ENCODE peak calls at places on chromosomes 1 and 21, in seven cellular contexts. One of them, this sample, is unnamed.

GRCh38 chr1:116515702-116516101 is 55.1 kb downstream of the CD58 start:
- DNase-seq in neural crest cell: no peak
- DNase-seq in GM12865: peak
- DNase-seq in RPMI8226: no peak
- DNase-seq in astrocyte of the spinal cord: no peak
- DNase-seq in M059J: no peak
- DNase-seq in GM03348: no peak
- DNase-seq in this sample: no peak

GRCh38 chr1:185091480-185091879 is 46.1 kb downstream of the RNF2 start:
- DNase-seq in astrocyte of the spinal cord: no peak
- DNase-seq in RPMI8226: no peak
- DNase-seq in GM03348: no peak
- DNase-seq in neural crest cell: no peak
- DNase-seq in GM12865: no peak
- DNase-seq in M059J: peak
- DNase-seq in this sample: no peak

GRCh38 chr1:41811051-41811795 is 107.5 kb downstream of the HIVEP3 start:
- DNase-seq in astrocyte of the spinal cord: peak
- DNase-seq in GM12865: peak
- DNase-seq in RPMI8226: no peak
- DNase-seq in neural crest cell: no peak
- DNase-seq in GM03348: peak
- DNase-seq in M059J: no peak
- DNase-seq in this sample: no peak

GRCh38 chr1:1858382-1859086 is 32.4 kb downstream of the GNB1 start:
- DNase-seq in GM12865: no peak
- DNase-seq in neural crest cell: peak
- DNase-seq in RPMI8226: peak
- DNase-seq in M059J: peak
- DNase-seq in GM03348: peak
- DNase-seq in astrocyte of the spinal cord: peak
- DNase-seq in this sample: peak

GRCh38 chr21:35265170-35265877 is 216.2 kb upstream of the RUNX1 start:
- DNase-seq in neural crest cell: no peak
- DNase-seq in RPMI8226: peak
- DNase-seq in M059J: peak
- DNase-seq in astrocyte of the spinal cord: peak
- DNase-seq in GM03348: peak
- DNase-seq in GM12865: no peak
- DNase-seq in this sample: no peak

GRCh38 chr1:64877151-64877550 is 89.2 kb downstream of the JAK1 start:
- DNase-seq in GM12865: no peak
- DNase-seq in M059J: no peak
- DNase-seq in GM03348: no peak
- DNase-seq in neural crest cell: no peak
- DNase-seq in RPMI8226: no peak
- DNase-seq in astrocyte of the spinal cord: no peak
- DNase-seq in this sample: no peak

GRCh38 chr1:10431065-10431730 is 965 bp downstream of the CENPS start:
- DNase-seq in astrocyte of the spinal cord: no peak
- DNase-seq in RPMI8226: peak
- DNase-seq in M059J: peak
- DNase-seq in GM03348: peak
- DNase-seq in GM12865: peak
- DNase-seq in neural crest cell: no peak
- DNase-seq in this sample: no peak

GRCh38 chr1:118984086-118984989 is 3.8 kb downstream of the TBX15 start:
- DNase-seq in RPMI8226: no peak
- DNase-seq in astrocyte of the spinal cord: peak
- DNase-seq in GM03348: peak
- DNase-seq in neural crest cell: no peak
- DNase-seq in M059J: no peak
- DNase-seq in GM12865: no peak
- DNase-seq in this sample: no peak

GRCh38 chr1:205672395-205672889 is 7.9 kb downstream of the SLC45A3 start:
- DNase-seq in M059J: no peak
- DNase-seq in GM12865: no peak
- DNase-seq in astrocyte of the spinal cord: no peak
- DNase-seq in RPMI8226: no peak
- DNase-seq in GM03348: no peak
- DNase-seq in neural crest cell: no peak
- DNase-seq in this sample: no peak

GRCh38 chr1:24112381-24113169 is 640 bp upstream of the MYOM3 start:
- DNase-seq in RPMI8226: peak
- DNase-seq in GM03348: peak
- DNase-seq in M059J: peak
- DNase-seq in neural crest cell: no peak
- DNase-seq in GM12865: peak
- DNase-seq in astrocyte of the spinal cord: peak
- DNase-seq in this sample: no peak

GRCh38 chr1:14128096-14128495 is 428.1 kb downstream of the PRDM2 start:
- DNase-seq in GM12865: no peak
- DNase-seq in M059J: peak
- DNase-seq in RPMI8226: no peak
- DNase-seq in astrocyte of the spinal cord: no peak
- DNase-seq in GM03348: no peak
- DNase-seq in neural crest cell: no peak
- DNase-seq in this sample: no peak

GRCh38 chr1:238960071-238960470 is 426.3 kb upstream of the CHRM3 start:
- DNase-seq in M059J: peak
- DNase-seq in neural crest cell: no peak
- DNase-seq in GM12865: no peak
- DNase-seq in astrocyte of the spinal cord: peak
- DNase-seq in RPMI8226: no peak
- DNase-seq in GM03348: no peak
- DNase-seq in this sample: no peak

GRCh38 chr1:58783090-58783992 is 506 bp downstream of the JUN start:
- DNase-seq in M059J: peak
- DNase-seq in GM03348: peak
- DNase-seq in neural crest cell: no peak
- DNase-seq in astrocyte of the spinal cord: peak
- DNase-seq in RPMI8226: peak
- DNase-seq in GM12865: peak
- DNase-seq in this sample: peak

GRCh38 chr1:25022361-25023189 is 92.5 kb upstream of the RUNX3 start:
- DNase-seq in GM12865: peak
- DNase-seq in M059J: peak
- DNase-seq in astrocyte of the spinal cord: peak
- DNase-seq in GM03348: peak
- DNase-seq in neural crest cell: peak
- DNase-seq in RPMI8226: peak
- DNase-seq in this sample: peak

GRCh38 chr1:201655243-201655642 is 116.3 kb downstream of the NAV1 start:
- DNase-seq in GM03348: peak
- DNase-seq in astrocyte of the spinal cord: peak
- DNase-seq in GM12865: no peak
- DNase-seq in M059J: no peak
- DNase-seq in neural crest cell: no peak
- DNase-seq in RPMI8226: no peak
- DNase-seq in this sample: no peak

GRCh38 chr1:198936371-198937083 is 297.7 kb downstream of the PTPRC start:
- DNase-seq in neural crest cell: no peak
- DNase-seq in M059J: peak
- DNase-seq in GM03348: peak
- DNase-seq in RPMI8226: no peak
- DNase-seq in GM12865: no peak
- DNase-seq in astrocyte of the spinal cord: peak
- DNase-seq in this sample: no peak

GRCh38 chr1:82318265-82318664 is 517.5 kb downstream of the ADGRL2 start:
- DNase-seq in neural crest cell: no peak
- DNase-seq in RPMI8226: no peak
- DNase-seq in GM03348: no peak
- DNase-seq in GM12865: no peak
- DNase-seq in astrocyte of the spinal cord: no peak
- DNase-seq in M059J: no peak
- DNase-seq in this sample: no peak

GRCh38 chr1:240613353-240614142 is 1.6 kb upstream of the GREM2 start:
- DNase-seq in GM03348: no peak
- DNase-seq in RPMI8226: no peak
- DNase-seq in astrocyte of the spinal cord: no peak
- DNase-seq in M059J: no peak
- DNase-seq in GM12865: no peak
- DNase-seq in neural crest cell: no peak
- DNase-seq in this sample: no peak

GRCh38 chr1:13593511-13594131 is 10.0 kb downstream of the PDPN start:
- DNase-seq in RPMI8226: no peak
- DNase-seq in M059J: peak
- DNase-seq in astrocyte of the spinal cord: peak
- DNase-seq in GM12865: no peak
- DNase-seq in neural crest cell: no peak
- DNase-seq in GM03348: peak
- DNase-seq in this sample: peak